ENCODE peak calls at places on chromosomes 12 and 14, in seven cellular contexts. K is IMR-90, O is mesendoderm, J is H9, H is mesenchymal stem cell, Z is H1, S is trophoblast cell. V is an unnamed sample.

GRCh38 chr14:51929920-51930682 is 59.2 kb upstream of the RTRAF start:
- DNase-seq in K (peak; percentile 14), O (no peak), J (no peak), H (no peak), Z (no peak), S (no peak), V (no peak)

GRCh38 chr12:87413784-87414183 is 615.4 kb downstream of the C12orf50 start:
- DNase-seq in K (peak; percentile 47), O (no peak), J (no peak), H (peak; percentile 51), Z (no peak), S (no peak), V (no peak)

GRCh38 chr14:24315807-24316596 is 4.7 kb downstream of the LTB4R start:
- DNase-seq in K (no peak), O (peak; percentile 57), J (peak; percentile 81), H (no peak), Z (peak; percentile 78), S (peak; percentile 76), V (no peak)

GRCh38 chr14:106185837-106186233 is 659.5 kb downstream of the TMEM121 start:
- DNase-seq in K (no peak), O (no peak), J (no peak), H (no peak), Z (no peak), S (no peak), V (no peak)

GRCh38 chr12:125890983-125891382 is 825.7 kb downstream of the AACS start:
- DNase-seq in K (no peak), O (no peak), J (no peak), H (no peak), Z (no peak), S (peak; percentile 72), V (no peak)

GRCh38 chr14:74671789-74672188 is 41.1 kb downstream of the AREL1 start:
- DNase-seq in K (peak; percentile 79), O (no peak), J (no peak), H (peak; percentile 43), Z (no peak), S (no peak), V (no peak)

GRCh38 chr12:115312901-115313300 is 628.9 kb upstream of the TBX3 start:
- DNase-seq in K (no peak), O (no peak), J (no peak), H (peak; percentile 18), Z (no peak), S (no peak), V (no peak)

GRCh38 chr14:59020382-59020781 is 168.1 kb upstream of the DAAM1 start:
- DNase-seq in K (peak; percentile 46), O (peak; percentile 36), J (no peak), H (peak; percentile 42), Z (no peak), S (peak; percentile 59), V (no peak)

GRCh38 chr12:2640281-2640680 is 154.5 kb upstream of the FKBP4 start:
- DNase-seq in K (no peak), O (no peak), J (no peak), H (no peak), Z (no peak), S (no peak), V (no peak)

GRCh38 chr12:107318804-107319535 is 225.6 kb upstream of the CRY1 start:
- DNase-seq in K (peak; percentile 51), O (peak; percentile 75), J (peak; percentile 58), H (peak; percentile 43), Z (peak; percentile 75), S (peak; percentile 39), V (peak; percentile 53)

GRCh38 chr14:25121342-25122129 is 71.6 kb upstream of the STXBP6 start:
- DNase-seq in K (peak; percentile 92), O (peak; percentile 38), J (no peak), H (peak; percentile 80), Z (no peak), S (peak; percentile 31), V (no peak)

GRCh38 chr12:32148372-32148771 is 41.7 kb downstream of the BICD1 start:
- DNase-seq in K (peak; percentile 42), O (no peak), J (no peak), H (no peak), Z (no peak), S (no peak), V (no peak)

GRCh38 chr14:73008501-73008900 is 18.4 kb downstream of the ZFYVE1 start:
- DNase-seq in K (peak; percentile 88), O (no peak), J (no peak), H (peak; percentile 76), Z (no peak), S (no peak), V (no peak)

GRCh38 chr14:31162910-31163649 is 44.5 kb downstream of the HECTD1 start:
- DNase-seq in K (no peak), O (no peak), J (no peak), H (no peak), Z (no peak), S (no peak), V (no peak)

GRCh38 chr12:8831116-8831515 is 8.7 kb downstream of the A2ML1 start:
- DNase-seq in K (no peak), O (no peak), J (peak; percentile 64), H (no peak), Z (no peak), S (peak; percentile 83), V (no peak)

GRCh38 chr14:96576359-96576758 is 74.2 kb downstream of the PAPOLA start:
- DNase-seq in K (no peak), O (no peak), J (no peak), H (no peak), Z (no peak), S (no peak), V (no peak)

GRCh38 chr14:24279301-24280186 is 8.1 kb upstream of the RABGGTA start:
- DNase-seq in K (no peak), O (no peak), J (no peak), H (no peak), Z (no peak), S (peak; percentile 16), V (no peak)

GRCh38 chr12:132319991-132320570 is 9.3 kb downstream of the GALNT9 start:
- DNase-seq in K (no peak), O (no peak), J (no peak), H (no peak), Z (no peak), S (no peak), V (no peak)

GRCh38 chr12:72986963-72987362 is 714.8 kb downstream of the TRHDE start:
- DNase-seq in K (no peak), O (no peak), J (no peak), H (no peak), Z (no peak), S (no peak), V (no peak)

GRCh38 chr12:254039-254438 is 8.6 kb downstream of the SLC6A13 start:
- DNase-seq in K (no peak), O (peak; percentile 50), J (no peak), H (no peak), Z (peak; percentile 48), S (no peak), V (no peak)

GRCh38 chr14:60723218-60724079 is 702 bp downstream of the SIX4 start:
- DNase-seq in K (peak; percentile 62), O (peak; percentile 81), J (peak; percentile 62), H (peak; percentile 72), Z (peak; percentile 75), S (peak; percentile 68), V (peak; percentile 51)

GRCh38 chr12:124500232-124501079 is 67.0 kb downstream of the NCOR2 start:
- DNase-seq in K (peak; percentile 57), O (peak; percentile 99), J (peak; percentile 91), H (peak; percentile 56), Z (peak; percentile 75), S (peak; percentile 97), V (peak; percentile 43)

GRCh38 chr12:131482199-131482598 is 228.7 kb upstream of the SFSWAP start:
- DNase-seq in K (no peak), O (no peak), J (peak; percentile 20), H (no peak), Z (no peak), S (no peak), V (no peak)

GRCh38 chr14:91303091-91303923 is 58.8 kb upstream of the GPR68 start:
- DNase-seq in K (no peak), O (peak; percentile 99), J (peak; percentile 100), H (no peak), Z (peak; percentile 98), S (no peak), V (peak; percentile 93)

GRCh38 chr14:55711171-55711811 is 131.3 kb downstream of the KTN1 start:
- DNase-seq in K (peak; percentile 61), O (no peak), J (no peak), H (peak; percentile 18), Z (no peak), S (peak; percentile 68), V (no peak)

GRCh38 chr14:71103662-71104484 is 196.6 kb downstream of the PCNX1 start:
- DNase-seq in K (peak; percentile 80), O (peak; percentile 59), J (no peak), H (peak; percentile 66), Z (no peak), S (peak; percentile 84), V (peak; percentile 37)

GRCh38 chr14:73240816-73241480 is 3.6 kb downstream of the PAPLN start:
- DNase-seq in K (no peak), O (no peak), J (no peak), H (no peak), Z (peak; percentile 27), S (no peak), V (no peak)

DNA sequence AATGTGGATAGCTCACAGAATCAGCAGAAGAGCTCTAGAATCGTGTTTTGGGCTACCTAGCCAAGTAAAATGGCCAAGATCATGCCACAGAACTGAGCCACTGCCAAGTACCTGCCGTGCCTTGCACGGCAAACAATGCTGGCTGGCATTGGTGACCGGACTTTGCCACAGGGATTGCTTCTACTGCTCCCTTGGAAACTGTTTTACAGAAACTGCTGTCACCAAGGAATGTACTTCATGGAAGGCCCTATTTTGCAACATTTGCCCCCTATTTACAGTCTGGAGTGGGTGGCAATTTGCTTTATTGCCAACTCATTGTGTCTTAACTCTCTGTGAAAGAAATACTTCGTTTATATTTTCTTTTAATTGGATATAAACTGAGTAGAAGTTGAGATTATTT is 49.0 kb downstream of the BORCS5 start:
- DNase-seq in K (no peak), O (no peak), J (no peak), H (no peak), Z (no peak), S (peak; percentile 29), V (no peak)
- H2BK5ac ChIP-seq in K (no peak overlapping the region), O (no peak overlapping the region), J (no peak overlapping the region), H (no peak overlapping the region), Z (no peak overlapping the region), S (no peak overlapping the region), V (no peak overlapping the region)

GRCh38 chr12:39327965-39328364 is 115.0 kb downstream of the KIF21A start:
- DNase-seq in K (no peak), O (no peak), J (no peak), H (no peak), Z (no peak), S (peak; percentile 37), V (no peak)
- H2BK5ac ChIP-seq in K (no peak overlapping the region), O (no peak overlapping the region), J (no peak overlapping the region), H (no peak overlapping the region), Z (no peak overlapping the region), S (no peak overlapping the region), V (no peak overlapping the region)

DNA sequence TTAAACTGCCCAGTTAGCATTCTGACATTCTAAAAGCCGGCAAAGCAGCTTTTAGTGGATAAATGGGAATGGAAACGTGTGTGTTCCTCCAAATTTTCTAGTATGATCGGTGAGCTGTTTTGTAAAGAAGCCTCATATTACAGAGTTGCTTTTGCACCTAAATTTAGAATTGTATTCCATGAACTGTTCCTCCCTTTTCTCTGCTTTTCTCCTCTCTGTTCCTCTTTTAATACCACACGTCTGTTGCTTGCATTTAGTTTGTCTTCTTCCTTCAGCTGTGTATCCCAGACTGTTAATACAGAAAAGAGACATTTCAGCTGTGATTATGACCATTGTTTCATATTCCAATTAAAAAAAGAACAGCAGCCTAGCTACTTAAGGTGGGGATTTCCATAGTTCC is 10.8 kb downstream of the DYRK2 start:
- DNase-seq in K (no peak), O (no peak), J (no peak), H (no peak), Z (no peak), S (no peak), V (no peak)
- H2BK5ac ChIP-seq in K (no peak overlapping the region), O (no peak overlapping the region), J (no peak overlapping the region), H (no peak overlapping the region), Z (no peak overlapping the region), S (no peak overlapping the region), V (no peak overlapping the region)

GRCh38 chr12:64181504-64182291 is 40.4 kb downstream of the KICS2 start:
- DNase-seq in K (peak; percentile 99), O (peak; percentile 79), J (peak; percentile 45), H (peak; percentile 97), Z (no peak), S (peak; percentile 90), V (peak; percentile 23)
- H2BK5ac ChIP-seq in K (peak overlapping the region; percentile 97), O (no peak overlapping the region), J (no peak overlapping the region), H (peak overlapping the region; percentile 49), Z (no peak overlapping the region), S (no peak overlapping the region), V (no peak overlapping the region)

V was measured in neuronal stem cell.